ENCODE peak calls at places on chromosomes 5 and 9, in four cellular contexts. O is RWPE1, D is EL, J is adrenal gland. H is an unnamed sample.
A peak's percentile ranks its signal among the peaks of the same experiment; 100 is the strongest.

GRCh38 chr9:109311731-109312130 is 9.1 kb downstream of the EPB41L4B start:
- DNase-seq in O (no peak), D (no peak), J (no peak), H (no peak)

GRCh38 chr9:124248992-124249391 is 8.8 kb upstream of the NEK6 start:
- DNase-seq in O (no peak), D (no peak), J (no peak), H (peak; percentile 55)

GRCh38 chr9:92440751-92441046 is 16.4 kb upstream of the OMD start:
- DNase-seq in O (no peak), D (no peak), J (no peak), H (no peak)

GRCh38 chr5:123000731-123001130 is 35.8 kb downstream of the PPIC start:
- DNase-seq in O (no peak), D (no peak), J (no peak), H (peak; percentile 64)

GRCh38 chr9:113690055-113690740 is 185.9 kb upstream of the ZNF618 start:
- DNase-seq in O (no peak), D (no peak), J (no peak), H (no peak)

GRCh38 chr9:1709347-1709746 is 305.8 kb upstream of the SMARCA2 start:
- DNase-seq in O (no peak), D (peak; percentile 13), J (no peak), H (no peak)

GRCh38 chr5:103433216-103433615 is 129.4 kb downstream of the NUDT12 start:
- DNase-seq in O (no peak), D (peak; percentile 60), J (no peak), H (peak; percentile 59)

GRCh38 chr9:111961011-111961410 is 64.4 kb downstream of the UGCG start:
- DNase-seq in O (no peak), D (peak; percentile 88), J (no peak), H (peak; percentile 72)

GRCh38 chr5:176408590-176408989 is 7.7 kb downstream of the CLTB start:
- DNase-seq in O (no peak), D (no peak), J (peak; percentile 5), H (no peak)

GRCh38 chr5:137118629-137119028 is 380.5 kb downstream of the SPOCK1 start:
- DNase-seq in O (no peak), D (no peak), J (no peak), H (no peak)

GRCh38 chr5:59999056-59999455 is 105.5 kb upstream of the PDE4D start:
- DNase-seq in O (no peak), D (peak; percentile 52), J (no peak), H (no peak)

GRCh38 chr9:113993838-113994540 is 84.1 kb downstream of the AMBP start:
- DNase-seq in O (peak; percentile 66), D (no peak), J (peak; percentile 84), H (no peak)

GRCh38 chr5:125967576-125967975 is 455.6 kb upstream of the GRAMD2B start:
- DNase-seq in O (no peak), D (no peak), J (no peak), H (no peak)

GRCh38 chr9:133492061-133493021 is 13.4 kb upstream of the SLC2A6 start:
- DNase-seq in O (peak; percentile 45), D (no peak), J (no peak), H (peak; percentile 81)

GRCh38 chr9:90795084-90795483 is 6.5 kb upstream of the SYK start:
- DNase-seq in O (no peak), D (no peak), J (no peak), H (no peak)

GRCh38 chr5:150694638-150695037 is 6.2 kb downstream of the RBM22 start:
- DNase-seq in O (no peak), D (peak; percentile 83), J (no peak), H (peak; percentile 71)

GRCh38 chr9:70466976-70467551 is 52.6 kb upstream of the KLF9 start:
- DNase-seq in O (peak; percentile 55), D (peak; percentile 76), J (no peak), H (peak; percentile 88)

GRCh38 chr9:29850664-29851063 is 2277.4 kb upstream of the C9orf72 start:
- DNase-seq in O (no peak), D (no peak), J (no peak), H (no peak)

GRCh38 chr9:89877051-89878002 is 272.5 kb downstream of the GADD45G start:
- DNase-seq in O (no peak), D (no peak), J (peak; percentile 11), H (no peak)

GRCh38 chr9:118059520-118060278 is 355.5 kb downstream of the TLR4 start:
- DNase-seq in O (peak; percentile 8), D (peak; percentile 9), J (peak; percentile 26), H (peak; percentile 23)

GRCh38 chr5:137563646-137564474 is 64.7 kb upstream of the SPOCK1 start:
- DNase-seq in O (peak; percentile 50), D (peak; percentile 98), J (no peak), H (no peak)

GRCh38 chr5:33736510-33736909 is 155.3 kb downstream of the ADAMTS12 start:
- DNase-seq in O (no peak), D (peak; percentile 92), J (no peak), H (peak; percentile 82)

GRCh38 chr9:115595951-115596742 is 478.2 kb upstream of the TNC start:
- DNase-seq in O (no peak), D (peak; percentile 90), J (no peak), H (peak; percentile 95)

GRCh38 chr5:8807636-8808035 is 738.2 kb downstream of the SEMA5A start:
- DNase-seq in O (no peak), D (peak; percentile 66), J (no peak), H (peak; percentile 48)

H was measured in LHCN-M2.